ENCODE peak calls at places on chromosomes 2 and 18, in seven cellular contexts. W, C, H, R, Z, F and Y are unnamed samples.

GRCh38 chr2:42140501-42140900 is 28.7 kb upstream of the EML4 start:
- DNase-seq in W (no peak), C (peak), H (no peak), R (peak), Z (no peak), F (no peak), Y (no peak)

GRCh38 chr2:72144746-72145657 is 2.7 kb downstream of the CYP26B1 start:
- DNase-seq in W (peak), C (peak), H (peak), R (peak), Z (peak), F (no peak), Y (no peak)

GRCh38 chr2:133040175-133040574 is 370.2 kb upstream of the LYPD1 start:
- DNase-seq in W (no peak), C (no peak), H (no peak), R (peak), Z (no peak), F (peak), Y (no peak)

GRCh38 chr18:75524852-75525251 is 97.3 kb upstream of the SMIM21 start:
- DNase-seq in W (no peak), C (no peak), H (no peak), R (no peak), Z (no peak), F (no peak), Y (no peak)

GRCh38 chr2:207086136-207086535 is 79.6 kb downstream of the KLF7 start:
- DNase-seq in W (no peak), C (no peak), H (no peak), R (no peak), Z (no peak), F (no peak), Y (no peak)

GRCh38 chr2:70472256-70472905 is 81.2 kb downstream of the TGFA start:
- DNase-seq in W (peak), C (no peak), H (no peak), R (no peak), Z (no peak), F (no peak), Y (no peak)

GRCh38 chr18:22728481-22729105 is 204.5 kb upstream of the RBBP8 start:
- DNase-seq in W (no peak), C (no peak), H (no peak), R (no peak), Z (no peak), F (no peak), Y (no peak)

GRCh38 chr2:83071352-83071751 is 1387.7 kb downstream of the SUCLG1 start:
- DNase-seq in W (no peak), C (no peak), H (peak), R (no peak), Z (no peak), F (no peak), Y (no peak)

GRCh38 chr2:33530614-33531344 is 54.3 kb downstream of the RASGRP3 start:
- DNase-seq in W (no peak), C (no peak), H (no peak), R (no peak), Z (no peak), F (no peak), Y (no peak)

GRCh38 chr2:43943809-43944452 is 51.9 kb downstream of the LRPPRC start:
- DNase-seq in W (no peak), C (no peak), H (no peak), R (no peak), Z (peak), F (peak), Y (no peak)

GRCh38 chr2:152246686-152247336 is 71.2 kb upstream of the STAM2 start:
- DNase-seq in W (no peak), C (peak), H (no peak), R (no peak), Z (no peak), F (no peak), Y (no peak)

GRCh38 chr2:63866009-63866709 is 24.5 kb downstream of the UGP2 start:
- DNase-seq in W (no peak), C (peak), H (no peak), R (no peak), Z (no peak), F (peak), Y (no peak)

GRCh38 chr2:207869784-207870778 is 100.4 kb upstream of the FZD5 start:
- DNase-seq in W (no peak), C (peak), H (peak), R (peak), Z (no peak), F (peak), Y (no peak)

GRCh38 chr2:142849818-142850217 is 27.6 kb upstream of the KYNU start:
- DNase-seq in W (no peak), C (no peak), H (no peak), R (no peak), Z (no peak), F (no peak), Y (no peak)

GRCh38 chr18:6810191-6810590 is 80.7 kb downstream of the ARHGAP28 start:
- DNase-seq in W (no peak), C (no peak), H (no peak), R (peak), Z (no peak), F (no peak), Y (no peak)

GRCh38 chr2:207184348-207184747 is 18.6 kb upstream of the KLF7 start:
- DNase-seq in W (no peak), C (peak), H (no peak), R (peak), Z (no peak), F (peak), Y (no peak)

GRCh38 chr2:128309341-128310093 is 9.2 kb downstream of the HS6ST1 start:
- DNase-seq in W (peak), C (no peak), H (peak), R (no peak), Z (peak), F (peak), Y (peak)

GRCh38 chr2:167335627-167336026 is 447.3 kb downstream of the XIRP2 start:
- DNase-seq in W (no peak), C (peak), H (no peak), R (no peak), Z (no peak), F (peak), Y (no peak)

GRCh38 chr2:42951263-42951938 is 159.0 kb upstream of the HAAO start:
- DNase-seq in W (no peak), C (no peak), H (no peak), R (peak), Z (no peak), F (no peak), Y (no peak)

GRCh38 chr18:48842259-48843061 is 108.3 kb downstream of the SMAD7 start:
- DNase-seq in W (no peak), C (no peak), H (no peak), R (no peak), Z (no peak), F (no peak), Y (peak)

GRCh38 chr2:3633982-3634630 is 23.9 kb upstream of the ALLC start:
- DNase-seq in W (no peak), C (no peak), H (no peak), R (no peak), Z (no peak), F (no peak), Y (no peak)

GRCh38 chr18:34039194-34039593 is 185.5 kb downstream of the NOL4 start:
- DNase-seq in W (no peak), C (no peak), H (no peak), R (no peak), Z (no peak), F (peak), Y (no peak)

GRCh38 chr2:200450288-200450687 is 59.6 kb downstream of the KCTD18 start:
- DNase-seq in W (no peak), C (no peak), H (no peak), R (no peak), Z (no peak), F (no peak), Y (no peak)

GRCh38 chr18:43774497-43774896 is 497.2 kb upstream of the SYT4 start:
- DNase-seq in W (peak), C (no peak), H (no peak), R (no peak), Z (no peak), F (no peak), Y (no peak)

GRCh38 chr2:96863575-96864342 is 5.9 kb upstream of the ANKRD39 start:
- DNase-seq in W (no peak), C (no peak), H (no peak), R (no peak), Z (no peak), F (no peak), Y (no peak)

DNA sequence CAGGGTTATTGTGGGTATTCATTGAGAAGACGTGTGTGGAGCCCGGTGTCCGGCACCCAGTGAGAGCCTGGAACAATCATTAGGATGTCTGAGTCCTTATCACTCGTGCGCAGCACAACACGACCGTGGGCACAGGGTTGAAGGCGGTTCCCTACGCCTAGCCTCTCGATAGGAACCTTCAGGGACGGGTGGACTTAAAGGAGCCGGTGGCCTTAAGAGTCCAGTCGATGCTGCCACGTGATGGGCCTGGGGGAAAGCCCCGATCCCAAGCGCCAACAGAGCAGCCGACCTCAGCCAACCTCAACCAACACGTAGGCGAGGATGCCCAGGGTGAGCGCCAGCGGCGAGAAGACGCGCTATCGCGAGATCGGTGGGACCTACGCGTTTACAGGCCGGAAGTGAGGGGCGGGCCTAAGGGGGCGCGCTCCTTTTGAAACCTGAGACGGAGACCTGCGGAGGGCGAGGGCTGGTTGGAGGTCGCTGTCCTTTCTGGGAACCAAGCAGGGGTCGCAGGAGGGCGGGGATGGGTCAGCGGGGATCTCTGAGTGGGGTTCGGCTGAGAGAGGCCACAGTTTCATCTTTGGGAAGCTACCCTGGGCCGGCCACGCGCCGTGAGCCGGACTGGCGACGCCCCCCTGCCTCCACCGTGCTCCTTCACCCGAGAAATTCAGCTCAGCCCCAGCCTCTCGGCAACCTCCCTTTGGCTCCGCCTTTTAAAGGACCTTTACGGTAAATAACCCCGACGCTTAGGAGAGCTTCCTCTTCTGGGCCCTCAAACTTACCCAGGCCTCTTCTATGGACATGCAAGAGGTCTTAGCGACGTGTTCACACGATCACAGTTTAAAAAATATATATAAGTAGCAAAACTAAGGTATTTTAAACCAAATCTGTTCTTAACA is 28.3 kb downstream of the WNT10A start:
- DNase-seq in W (peak), C (peak), H (peak), R (peak), Z (peak), F (peak), Y (peak)
- H3K9ac ChIP-seq in W (no peak), C (peak), H (peak), R (peak), Z (peak), F (peak), Y (peak)

DNA sequence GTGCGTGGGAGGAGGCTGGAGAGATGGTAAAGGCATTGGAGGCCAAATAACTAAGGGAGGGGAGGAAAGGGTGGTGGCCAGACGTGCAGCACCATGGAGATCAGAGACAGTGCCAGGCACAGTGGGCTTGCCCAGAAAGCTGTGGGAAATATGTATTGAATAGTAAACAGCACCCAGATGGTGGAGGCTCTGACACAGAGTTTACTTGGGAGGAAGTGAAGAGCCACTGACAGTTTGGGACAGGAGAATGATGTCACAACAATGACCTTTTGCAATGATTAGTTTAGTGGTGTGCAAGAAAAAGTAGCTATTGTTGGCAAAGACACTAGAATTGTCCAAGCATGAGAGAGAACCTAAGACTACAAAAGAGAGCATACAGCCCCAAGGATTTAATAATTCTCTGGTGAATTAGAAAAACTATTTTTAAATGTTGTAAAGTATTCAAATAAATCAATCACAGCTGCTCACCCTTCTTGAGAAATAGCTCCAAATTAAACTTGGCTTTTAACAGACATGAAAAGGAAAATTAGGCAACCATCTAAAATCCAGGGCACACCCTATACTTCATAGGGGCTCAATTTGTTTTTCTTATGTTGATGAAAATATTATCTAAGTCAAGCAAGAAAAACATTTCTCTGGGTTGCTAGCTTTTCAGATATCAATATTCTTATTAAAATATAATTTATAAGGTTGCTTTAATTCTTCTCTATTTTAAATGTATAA is 458.7 kb upstream of the HNRNPA3 start:
- DNase-seq in W (no peak), C (no peak), H (no peak), R (peak), Z (no peak), F (no peak), Y (no peak)
- H3K9ac ChIP-seq in W (no peak), C (no peak), H (no peak), R (no peak), Z (no peak), F (no peak), Y (no peak)

GRCh38 chr18:11689031-11689971 is at the start of gene GNAL:
- DNase-seq in W (peak), C (peak), H (peak), R (peak), Z (peak), F (peak), Y (peak)
- H3K9ac ChIP-seq in W (no peak), C (no peak), H (no peak), R (no peak), Z (no peak), F (no peak), Y (no peak)

GRCh38 chr18:55982992-55983391 is 395.0 kb upstream of the TCF4 start:
- DNase-seq in W (no peak), C (peak), H (no peak), R (peak), Z (no peak), F (no peak), Y (peak)
- H3K9ac ChIP-seq in W (no peak), C (no peak), H (no peak), R (no peak), Z (no peak), F (no peak), Y (no peak)

GRCh38 chr18:8685141-8685913 is 20.0 kb upstream of the MTCL1 start:
- DNase-seq in W (peak), C (peak), H (no peak), R (peak), Z (no peak), F (no peak), Y (no peak)
- H3K9ac ChIP-seq in W (no peak), C (no peak), H (no peak), R (peak), Z (no peak), F (no peak), Y (no peak)

GRCh38 chr18:23811176-23811575 is 121.9 kb downstream of the LAMA3 start:
- DNase-seq in W (no peak), C (no peak), H (no peak), R (no peak), Z (no peak), F (no peak), Y (no peak)
- H3K9ac ChIP-seq in W (no peak), C (no peak), H (no peak), R (no peak), Z (no peak), F (no peak), Y (no peak)

GRCh38 chr2:234427081-234428058 is 69.5 kb downstream of the ARL4C start:
- DNase-seq in W (peak), C (no peak), H (no peak), R (peak), Z (no peak), F (no peak), Y (no peak)
- H3K9ac ChIP-seq in W (no peak), C (no peak), H (no peak), R (no peak), Z (no peak), F (no peak), Y (no peak)